ENCODE peak calls at places on chromosome 7, in six cellular contexts. One of them, this sample, is unnamed.

GRCh38 chr7:96996111-96996936 is 9.0 kb upstream of the DLX6 start:
- DNase-seq in activated naive CD8-positive, alpha-beta T cell treated with anti-CD3 and anti-CD28 coated beads, Interleukin-2, amount 50 U/mL, for 24 hours: no peak
- DNase-seq in GM13976: no peak
- DNase-seq in HT-29: no peak
- DNase-seq in frontal cortex: peak
- DNase-seq in BJ: no peak
- DNase-seq in this sample: no peak

GRCh38 chr7:133077394-133077793 is 4.5 kb downstream of the CHCHD3 start:
- DNase-seq in activated naive CD8-positive, alpha-beta T cell treated with anti-CD3 and anti-CD28 coated beads, Interleukin-2, amount 50 U/mL, for 24 hours: no peak
- DNase-seq in GM13976: no peak
- DNase-seq in HT-29: no peak
- DNase-seq in frontal cortex: no peak
- DNase-seq in BJ: no peak
- DNase-seq in this sample: no peak

GRCh38 chr7:43870316-43870715 is 999 bp upstream of the MRPS24 start:
- DNase-seq in activated naive CD8-positive, alpha-beta T cell treated with anti-CD3 and anti-CD28 coated beads, Interleukin-2, amount 50 U/mL, for 24 hours: no peak
- DNase-seq in GM13976: no peak
- DNase-seq in HT-29: no peak
- DNase-seq in frontal cortex: no peak
- DNase-seq in BJ: no peak
- DNase-seq in this sample: no peak

GRCh38 chr7:80054356-80054755 is 80.3 kb upstream of the GNAI1 start:
- DNase-seq in activated naive CD8-positive, alpha-beta T cell treated with anti-CD3 and anti-CD28 coated beads, Interleukin-2, amount 50 U/mL, for 24 hours: no peak
- DNase-seq in GM13976: no peak
- DNase-seq in HT-29: no peak
- DNase-seq in frontal cortex: no peak
- DNase-seq in BJ: no peak
- DNase-seq in this sample: no peak

GRCh38 chr7:82443801-82444219 is 233 bp upstream of the CACNA2D1 start:
- DNase-seq in activated naive CD8-positive, alpha-beta T cell treated with anti-CD3 and anti-CD28 coated beads, Interleukin-2, amount 50 U/mL, for 24 hours: no peak
- DNase-seq in GM13976: peak
- DNase-seq in HT-29: no peak
- DNase-seq in frontal cortex: peak
- DNase-seq in BJ: peak
- DNase-seq in this sample: no peak

GRCh38 chr7:73626814-73627213 is 2.5 kb upstream of the MLXIPL start:
- DNase-seq in activated naive CD8-positive, alpha-beta T cell treated with anti-CD3 and anti-CD28 coated beads, Interleukin-2, amount 50 U/mL, for 24 hours: no peak
- DNase-seq in GM13976: no peak
- DNase-seq in HT-29: no peak
- DNase-seq in frontal cortex: no peak
- DNase-seq in BJ: no peak
- DNase-seq in this sample: no peak

GRCh38 chr7:154480817-154481216 is 428.6 kb downstream of the DPP6 start:
- DNase-seq in activated naive CD8-positive, alpha-beta T cell treated with anti-CD3 and anti-CD28 coated beads, Interleukin-2, amount 50 U/mL, for 24 hours: no peak
- DNase-seq in GM13976: no peak
- DNase-seq in HT-29: no peak
- DNase-seq in frontal cortex: no peak
- DNase-seq in BJ: no peak
- DNase-seq in this sample: no peak

GRCh38 chr7:14009453-14010418 is 20.3 kb upstream of the ETV1 start:
- DNase-seq in activated naive CD8-positive, alpha-beta T cell treated with anti-CD3 and anti-CD28 coated beads, Interleukin-2, amount 50 U/mL, for 24 hours: no peak
- DNase-seq in GM13976: no peak
- DNase-seq in HT-29: no peak
- DNase-seq in frontal cortex: no peak
- DNase-seq in BJ: no peak
- DNase-seq in this sample: no peak

GRCh38 chr7:107068156-107068555 is 23.7 kb downstream of the PRKAR2B start:
- DNase-seq in activated naive CD8-positive, alpha-beta T cell treated with anti-CD3 and anti-CD28 coated beads, Interleukin-2, amount 50 U/mL, for 24 hours: no peak
- DNase-seq in GM13976: no peak
- DNase-seq in HT-29: no peak
- DNase-seq in frontal cortex: no peak
- DNase-seq in BJ: no peak
- DNase-seq in this sample: no peak

GRCh38 chr7:43164757-43165156 is 52.3 kb downstream of the HECW1 start:
- DNase-seq in activated naive CD8-positive, alpha-beta T cell treated with anti-CD3 and anti-CD28 coated beads, Interleukin-2, amount 50 U/mL, for 24 hours: no peak
- DNase-seq in GM13976: peak
- DNase-seq in HT-29: no peak
- DNase-seq in frontal cortex: peak
- DNase-seq in BJ: peak
- DNase-seq in this sample: no peak

GRCh38 chr7:38281211-38281610 is 7.8 kb upstream of the TARP start:
- DNase-seq in activated naive CD8-positive, alpha-beta T cell treated with anti-CD3 and anti-CD28 coated beads, Interleukin-2, amount 50 U/mL, for 24 hours: no peak
- DNase-seq in GM13976: no peak
- DNase-seq in HT-29: no peak
- DNase-seq in frontal cortex: no peak
- DNase-seq in BJ: no peak
- DNase-seq in this sample: no peak

GRCh38 chr7:100943693-100944092 is 5.6 kb upstream of the MUC3A start:
- DNase-seq in activated naive CD8-positive, alpha-beta T cell treated with anti-CD3 and anti-CD28 coated beads, Interleukin-2, amount 50 U/mL, for 24 hours: no peak
- DNase-seq in GM13976: no peak
- DNase-seq in HT-29: no peak
- DNase-seq in frontal cortex: no peak
- DNase-seq in BJ: no peak
- DNase-seq in this sample: no peak

GRCh38 chr7:14521183-14521582 is 381.4 kb downstream of the DGKB start:
- DNase-seq in activated naive CD8-positive, alpha-beta T cell treated with anti-CD3 and anti-CD28 coated beads, Interleukin-2, amount 50 U/mL, for 24 hours: no peak
- DNase-seq in GM13976: no peak
- DNase-seq in HT-29: no peak
- DNase-seq in frontal cortex: no peak
- DNase-seq in BJ: no peak
- DNase-seq in this sample: no peak

GRCh38 chr7:130394421-130395188 is 14.3 kb downstream of the CPA1 start:
- DNase-seq in activated naive CD8-positive, alpha-beta T cell treated with anti-CD3 and anti-CD28 coated beads, Interleukin-2, amount 50 U/mL, for 24 hours: peak
- DNase-seq in GM13976: no peak
- DNase-seq in HT-29: no peak
- DNase-seq in frontal cortex: no peak
- DNase-seq in BJ: no peak
- DNase-seq in this sample: no peak

GRCh38 chr7:7944619-7945282 is 23.8 kb upstream of the GLCCI1 start:
- DNase-seq in activated naive CD8-positive, alpha-beta T cell treated with anti-CD3 and anti-CD28 coated beads, Interleukin-2, amount 50 U/mL, for 24 hours: peak
- DNase-seq in GM13976: peak
- DNase-seq in HT-29: no peak
- DNase-seq in frontal cortex: no peak
- DNase-seq in BJ: no peak
- DNase-seq in this sample: peak

GRCh38 chr7:159013181-159013690 is 131.4 kb downstream of the VIPR2 start:
- DNase-seq in activated naive CD8-positive, alpha-beta T cell treated with anti-CD3 and anti-CD28 coated beads, Interleukin-2, amount 50 U/mL, for 24 hours: no peak
- DNase-seq in GM13976: no peak
- DNase-seq in HT-29: no peak
- DNase-seq in frontal cortex: no peak
- DNase-seq in BJ: no peak
- DNase-seq in this sample: no peak

GRCh38 chr7:127512587-127512986 is 72.8 kb downstream of the GCC1 start:
- DNase-seq in activated naive CD8-positive, alpha-beta T cell treated with anti-CD3 and anti-CD28 coated beads, Interleukin-2, amount 50 U/mL, for 24 hours: no peak
- DNase-seq in GM13976: no peak
- DNase-seq in HT-29: no peak
- DNase-seq in frontal cortex: no peak
- DNase-seq in BJ: no peak
- DNase-seq in this sample: no peak

GRCh38 chr7:1867326-1867725 is 197.2 kb downstream of the ELFN1 start:
- DNase-seq in activated naive CD8-positive, alpha-beta T cell treated with anti-CD3 and anti-CD28 coated beads, Interleukin-2, amount 50 U/mL, for 24 hours: no peak
- DNase-seq in GM13976: no peak
- DNase-seq in HT-29: no peak
- DNase-seq in frontal cortex: no peak
- DNase-seq in BJ: no peak
- DNase-seq in this sample: no peak

GRCh38 chr7:127995157-127995865 is 35.9 kb downstream of the LRRC4 start:
- DNase-seq in activated naive CD8-positive, alpha-beta T cell treated with anti-CD3 and anti-CD28 coated beads, Interleukin-2, amount 50 U/mL, for 24 hours: no peak
- DNase-seq in GM13976: no peak
- DNase-seq in HT-29: no peak
- DNase-seq in frontal cortex: no peak
- DNase-seq in BJ: peak
- DNase-seq in this sample: no peak

GRCh38 chr7:114368492-114368891 is 46.1 kb upstream of the FOXP2 start:
- DNase-seq in activated naive CD8-positive, alpha-beta T cell treated with anti-CD3 and anti-CD28 coated beads, Interleukin-2, amount 50 U/mL, for 24 hours: no peak
- DNase-seq in GM13976: no peak
- DNase-seq in HT-29: no peak
- DNase-seq in frontal cortex: no peak
- DNase-seq in BJ: no peak
- DNase-seq in this sample: no peak

This sample was measured in stimulated activated naive B cell treated with anti-CD40 and anti-IgM and Interleukin-4, amounts not matched to agents 10 μg/mL and 1 μg/mL and 100 μg/mL, for 72 hours.